ENCODE peak calls at places on chromosomes 4 and X, in ten cellular contexts. One of them, this sample, is unnamed.

GRCh38 chr4:129545599-129546278 is 449.8 kb downstream of the C4orf33 start:
- ATAC-seq in HCT116: no peak
- ATAC-seq in aorta: peak
- ATAC-seq in pancreas: peak
- ATAC-seq in gastroesophageal sphincter: peak
- ATAC-seq in activated CD8-positive, alpha-beta T cell treated with anti-CD3 and anti-CD28 coated beads for 36 hours: no peak
- ATAC-seq in heart right ventricle: peak
- ATAC-seq in right cardiac atrium: peak
- ATAC-seq in stimulated activated effector memory CD8-positive, alpha-beta T cell treated with anti-CD3 and anti-CD28 coated beads, Interleukin-12 subunit alpha, Interleukin-12 subunit beta, amount 100 ng/mL, for 72 hours: no peak
- ATAC-seq in memory B cell: no peak
- ATAC-seq in this sample: no peak

GRCh38 chrX:131675596-131676194 is 131.8 kb downstream of the OR13H1 start:
- ATAC-seq in HCT116: peak
- ATAC-seq in gastroesophageal sphincter: no peak
- ATAC-seq in pancreas: no peak
- ATAC-seq in stimulated activated effector memory CD8-positive, alpha-beta T cell treated with anti-CD3 and anti-CD28 coated beads, Interleukin-12 subunit alpha, Interleukin-12 subunit beta, amount 100 ng/mL, for 72 hours: no peak
- ATAC-seq in right cardiac atrium: no peak
- ATAC-seq in heart right ventricle: no peak
- ATAC-seq in memory B cell: no peak
- ATAC-seq in aorta: no peak
- ATAC-seq in activated CD8-positive, alpha-beta T cell treated with anti-CD3 and anti-CD28 coated beads for 36 hours: peak
- ATAC-seq in this sample: no peak

GRCh38 chrX:63784346-63784901 is 590 bp downstream of the ARHGEF9 start:
- ATAC-seq in heart right ventricle: peak
- ATAC-seq in right cardiac atrium: peak
- ATAC-seq in HCT116: no peak
- ATAC-seq in gastroesophageal sphincter: peak
- ATAC-seq in memory B cell: no peak
- ATAC-seq in activated CD8-positive, alpha-beta T cell treated with anti-CD3 and anti-CD28 coated beads for 36 hours: no peak
- ATAC-seq in pancreas: peak
- ATAC-seq in aorta: peak
- ATAC-seq in stimulated activated effector memory CD8-positive, alpha-beta T cell treated with anti-CD3 and anti-CD28 coated beads, Interleukin-12 subunit alpha, Interleukin-12 subunit beta, amount 100 ng/mL, for 72 hours: no peak
- ATAC-seq in this sample: no peak

GRCh38 chrX:23766650-23767551 is 16.1 kb upstream of the SAT1 start:
- ATAC-seq in stimulated activated effector memory CD8-positive, alpha-beta T cell treated with anti-CD3 and anti-CD28 coated beads, Interleukin-12 subunit alpha, Interleukin-12 subunit beta, amount 100 ng/mL, for 72 hours: peak
- ATAC-seq in right cardiac atrium: no peak
- ATAC-seq in memory B cell: peak
- ATAC-seq in gastroesophageal sphincter: no peak
- ATAC-seq in pancreas: peak
- ATAC-seq in HCT116: no peak
- ATAC-seq in aorta: no peak
- ATAC-seq in heart right ventricle: no peak
- ATAC-seq in activated CD8-positive, alpha-beta T cell treated with anti-CD3 and anti-CD28 coated beads for 36 hours: peak
- ATAC-seq in this sample: peak

GRCh38 chr4:81052119-81053068 is 21.9 kb downstream of the BMP3 start:
- ATAC-seq in aorta: peak
- ATAC-seq in heart right ventricle: no peak
- ATAC-seq in pancreas: peak
- ATAC-seq in right cardiac atrium: peak
- ATAC-seq in stimulated activated effector memory CD8-positive, alpha-beta T cell treated with anti-CD3 and anti-CD28 coated beads, Interleukin-12 subunit alpha, Interleukin-12 subunit beta, amount 100 ng/mL, for 72 hours: peak
- ATAC-seq in HCT116: peak
- ATAC-seq in memory B cell: peak
- ATAC-seq in activated CD8-positive, alpha-beta T cell treated with anti-CD3 and anti-CD28 coated beads for 36 hours: no peak
- ATAC-seq in gastroesophageal sphincter: peak
- ATAC-seq in this sample: no peak

GRCh38 chrX:2967584-2967983 is 38.4 kb upstream of the ARSD start:
- ATAC-seq in memory B cell: no peak
- ATAC-seq in pancreas: no peak
- ATAC-seq in right cardiac atrium: no peak
- ATAC-seq in gastroesophageal sphincter: no peak
- ATAC-seq in stimulated activated effector memory CD8-positive, alpha-beta T cell treated with anti-CD3 and anti-CD28 coated beads, Interleukin-12 subunit alpha, Interleukin-12 subunit beta, amount 100 ng/mL, for 72 hours: no peak
- ATAC-seq in activated CD8-positive, alpha-beta T cell treated with anti-CD3 and anti-CD28 coated beads for 36 hours: no peak
- ATAC-seq in HCT116: no peak
- ATAC-seq in heart right ventricle: no peak
- ATAC-seq in aorta: no peak
- ATAC-seq in this sample: no peak

GRCh38 chr4:25878676-25879075 is 15.9 kb upstream of the SEL1L3 start:
- ATAC-seq in memory B cell: peak
- ATAC-seq in stimulated activated effector memory CD8-positive, alpha-beta T cell treated with anti-CD3 and anti-CD28 coated beads, Interleukin-12 subunit alpha, Interleukin-12 subunit beta, amount 100 ng/mL, for 72 hours: no peak
- ATAC-seq in heart right ventricle: no peak
- ATAC-seq in gastroesophageal sphincter: no peak
- ATAC-seq in activated CD8-positive, alpha-beta T cell treated with anti-CD3 and anti-CD28 coated beads for 36 hours: no peak
- ATAC-seq in right cardiac atrium: no peak
- ATAC-seq in aorta: no peak
- ATAC-seq in pancreas: no peak
- ATAC-seq in HCT116: no peak
- ATAC-seq in this sample: no peak

GRCh38 chr4:147724468-147725201 is 7.3 kb upstream of the ARHGAP10 start:
- ATAC-seq in activated CD8-positive, alpha-beta T cell treated with anti-CD3 and anti-CD28 coated beads for 36 hours: no peak
- ATAC-seq in aorta: no peak
- ATAC-seq in HCT116: no peak
- ATAC-seq in pancreas: peak
- ATAC-seq in memory B cell: no peak
- ATAC-seq in gastroesophageal sphincter: no peak
- ATAC-seq in right cardiac atrium: no peak
- ATAC-seq in heart right ventricle: no peak
- ATAC-seq in stimulated activated effector memory CD8-positive, alpha-beta T cell treated with anti-CD3 and anti-CD28 coated beads, Interleukin-12 subunit alpha, Interleukin-12 subunit beta, amount 100 ng/mL, for 72 hours: no peak
- ATAC-seq in this sample: no peak

GRCh38 chrX:54721424-54721823 is 76.6 kb downstream of the ITIH6 start:
- ATAC-seq in right cardiac atrium: no peak
- ATAC-seq in gastroesophageal sphincter: no peak
- ATAC-seq in memory B cell: no peak
- ATAC-seq in stimulated activated effector memory CD8-positive, alpha-beta T cell treated with anti-CD3 and anti-CD28 coated beads, Interleukin-12 subunit alpha, Interleukin-12 subunit beta, amount 100 ng/mL, for 72 hours: no peak
- ATAC-seq in HCT116: peak
- ATAC-seq in aorta: no peak
- ATAC-seq in heart right ventricle: no peak
- ATAC-seq in activated CD8-positive, alpha-beta T cell treated with anti-CD3 and anti-CD28 coated beads for 36 hours: no peak
- ATAC-seq in pancreas: no peak
- ATAC-seq in this sample: no peak

GRCh38 chr4:17647176-17647806 is 32.9 kb downstream of the MED28 start:
- ATAC-seq in stimulated activated effector memory CD8-positive, alpha-beta T cell treated with anti-CD3 and anti-CD28 coated beads, Interleukin-12 subunit alpha, Interleukin-12 subunit beta, amount 100 ng/mL, for 72 hours: no peak
- ATAC-seq in gastroesophageal sphincter: no peak
- ATAC-seq in aorta: no peak
- ATAC-seq in HCT116: no peak
- ATAC-seq in heart right ventricle: no peak
- ATAC-seq in activated CD8-positive, alpha-beta T cell treated with anti-CD3 and anti-CD28 coated beads for 36 hours: no peak
- ATAC-seq in right cardiac atrium: no peak
- ATAC-seq in pancreas: no peak
- ATAC-seq in memory B cell: no peak
- ATAC-seq in this sample: no peak

GRCh38 chrX:65859299-65859698 is 180.6 kb downstream of the VSIG4 start:
- ATAC-seq in right cardiac atrium: no peak
- ATAC-seq in activated CD8-positive, alpha-beta T cell treated with anti-CD3 and anti-CD28 coated beads for 36 hours: no peak
- ATAC-seq in aorta: no peak
- ATAC-seq in memory B cell: no peak
- ATAC-seq in gastroesophageal sphincter: no peak
- ATAC-seq in heart right ventricle: no peak
- ATAC-seq in pancreas: no peak
- ATAC-seq in stimulated activated effector memory CD8-positive, alpha-beta T cell treated with anti-CD3 and anti-CD28 coated beads, Interleukin-12 subunit alpha, Interleukin-12 subunit beta, amount 100 ng/mL, for 72 hours: no peak
- ATAC-seq in HCT116: no peak
- ATAC-seq in this sample: no peak

GRCh38 chr4:180057198-180057821 is 2185.9 kb upstream of the TENM3 start:
- ATAC-seq in HCT116: no peak
- ATAC-seq in aorta: no peak
- ATAC-seq in memory B cell: no peak
- ATAC-seq in stimulated activated effector memory CD8-positive, alpha-beta T cell treated with anti-CD3 and anti-CD28 coated beads, Interleukin-12 subunit alpha, Interleukin-12 subunit beta, amount 100 ng/mL, for 72 hours: no peak
- ATAC-seq in gastroesophageal sphincter: no peak
- ATAC-seq in activated CD8-positive, alpha-beta T cell treated with anti-CD3 and anti-CD28 coated beads for 36 hours: no peak
- ATAC-seq in heart right ventricle: no peak
- ATAC-seq in right cardiac atrium: no peak
- ATAC-seq in pancreas: peak
- ATAC-seq in this sample: no peak

GRCh38 chr4:7067147-7067522 is 729 bp downstream of the GRPEL1 start:
- ATAC-seq in heart right ventricle: peak
- ATAC-seq in right cardiac atrium: no peak
- ATAC-seq in pancreas: no peak
- ATAC-seq in activated CD8-positive, alpha-beta T cell treated with anti-CD3 and anti-CD28 coated beads for 36 hours: no peak
- ATAC-seq in memory B cell: no peak
- ATAC-seq in stimulated activated effector memory CD8-positive, alpha-beta T cell treated with anti-CD3 and anti-CD28 coated beads, Interleukin-12 subunit alpha, Interleukin-12 subunit beta, amount 100 ng/mL, for 72 hours: peak
- ATAC-seq in HCT116: no peak
- ATAC-seq in gastroesophageal sphincter: no peak
- ATAC-seq in aorta: no peak
- ATAC-seq in this sample: peak

GRCh38 chr4:145545538-145546224 is 64.0 kb downstream of the SMAD1 start:
- ATAC-seq in activated CD8-positive, alpha-beta T cell treated with anti-CD3 and anti-CD28 coated beads for 36 hours: no peak
- ATAC-seq in pancreas: peak
- ATAC-seq in stimulated activated effector memory CD8-positive, alpha-beta T cell treated with anti-CD3 and anti-CD28 coated beads, Interleukin-12 subunit alpha, Interleukin-12 subunit beta, amount 100 ng/mL, for 72 hours: no peak
- ATAC-seq in memory B cell: no peak
- ATAC-seq in HCT116: peak
- ATAC-seq in aorta: no peak
- ATAC-seq in gastroesophageal sphincter: peak
- ATAC-seq in heart right ventricle: peak
- ATAC-seq in right cardiac atrium: peak
- ATAC-seq in this sample: no peak

GRCh38 chr4:71663780-71664179 is 120.1 kb downstream of the GC start:
- ATAC-seq in heart right ventricle: no peak
- ATAC-seq in pancreas: no peak
- ATAC-seq in aorta: no peak
- ATAC-seq in activated CD8-positive, alpha-beta T cell treated with anti-CD3 and anti-CD28 coated beads for 36 hours: no peak
- ATAC-seq in HCT116: no peak
- ATAC-seq in memory B cell: no peak
- ATAC-seq in stimulated activated effector memory CD8-positive, alpha-beta T cell treated with anti-CD3 and anti-CD28 coated beads, Interleukin-12 subunit alpha, Interleukin-12 subunit beta, amount 100 ng/mL, for 72 hours: no peak
- ATAC-seq in gastroesophageal sphincter: no peak
- ATAC-seq in right cardiac atrium: no peak
- ATAC-seq in this sample: no peak

This sample was measured in activated T-helper 17 cell treated with anti-CD3 and anti-CD28 coated beads, Interleukin-2, amount 50 U/mL, for 72 hours.